ENCODE peak calls at places on chromosome 4, in five cellular contexts. S is activated naive CD8-positive, alpha-beta T cell treated with anti-CD3 and anti-CD28 coated beads, Interleukin-2, amount 50 U/mL, for 24 hours; I is RKO; W is GM04504; P is naive thymus-derived CD4-positive, alpha-beta T cell. G is an unnamed sample.

GRCh38 chr4:121736735-121737351 is 28.1 kb downstream of the SMIM43 start:
- DNase-seq in S (peak), I (peak), W (no peak), P (no peak), G (peak)

GRCh38 chr4:110493521-110493920 is 17.6 kb downstream of the ENPEP start:
- DNase-seq in S (no peak), I (no peak), W (no peak), P (no peak), G (no peak)

GRCh38 chr4:145697332-145697731 is 17.4 kb downstream of the C4orf51 start:
- DNase-seq in S (no peak), I (no peak), W (no peak), P (no peak), G (no peak)

GRCh38 chr4:161428180-161428965 is 735.4 kb downstream of the FSTL5 start:
- DNase-seq in S (no peak), I (no peak), W (no peak), P (no peak), G (no peak)

GRCh38 chr4:3470244-3471097 is 7.4 kb downstream of the DOK7 start:
- DNase-seq in S (no peak), I (no peak), W (no peak), P (no peak), G (no peak)

GRCh38 chr4:139084425-139085093 is 69.0 kb downstream of the NOCT start:
- DNase-seq in S (no peak), I (peak), W (no peak), P (no peak), G (no peak)

GRCh38 chr4:3340703-3341088 is 47.9 kb downstream of the RGS12 start:
- DNase-seq in S (no peak), I (no peak), W (no peak), P (no peak), G (no peak)

GRCh38 chr4:87961993-87962791 is 13.3 kb upstream of the SPP1 start:
- DNase-seq in S (no peak), I (peak), W (peak), P (no peak), G (no peak)

GRCh38 chr4:3822230-3822947 is 56.2 kb downstream of the ADRA2C start:
- DNase-seq in S (no peak), I (no peak), W (no peak), P (no peak), G (no peak)

GRCh38 chr4:18689308-18689915 is 667.9 kb upstream of the LCORL start:
- DNase-seq in S (peak), I (peak), W (peak), P (peak), G (no peak)

GRCh38 chr4:53854991-53855885 is 209.2 kb downstream of the CHIC2 start:
- DNase-seq in S (no peak), I (no peak), W (peak), P (no peak), G (no peak)

GRCh38 chr4:122914938-122915337 is 7.5 kb downstream of the NUDT6 start:
- DNase-seq in S (no peak), I (no peak), W (no peak), P (no peak), G (no peak)

GRCh38 chr4:13903061-13903460 is 275.5 kb upstream of the BOD1L1 start:
- DNase-seq in S (no peak), I (no peak), W (no peak), P (no peak), G (no peak)

GRCh38 chr4:88275949-88276515 is 8.3 kb downstream of the PPM1K start:
- DNase-seq in S (no peak), I (no peak), W (no peak), P (no peak), G (no peak)

GRCh38 chr4:127304356-127304755 is 328.4 kb upstream of the INTU start:
- DNase-seq in S (no peak), I (no peak), W (peak), P (no peak), G (no peak)

GRCh38 chr4:54940996-54941395 is 184.4 kb downstream of the KDR start:
- DNase-seq in S (peak), I (no peak), W (no peak), P (peak), G (peak)

GRCh38 chr4:15231265-15232091 is 196.4 kb upstream of the C1QTNF7 start:
- DNase-seq in S (peak), I (peak), W (peak), P (peak), G (peak)

G was measured in CD4-positive, CD25-positive, alpha-beta regulatory T cell.